ENCODE peak calls at places on chromosomes 5 and 9, in seven cellular contexts. W, V, L, K, G, J and B are unnamed samples.

GRCh38 chr5:2756211-2756746 is 4.8 kb upstream of the IRX2 start:
- DNase-seq in W (no peak), V (peak; percentile 79), L (peak; percentile 42), K (peak; percentile 43), G (no peak), J (peak; percentile 9), B (no peak)

GRCh38 chr9:124868511-124869465 is 6.9 kb downstream of the ARPC5L start:
- DNase-seq in W (peak; percentile 90), V (peak; percentile 84), L (peak; percentile 98), K (peak; percentile 90), G (peak; percentile 83), J (peak; percentile 71), B (peak; percentile 95)

GRCh38 chr9:90801175-90801506 is 478 bp upstream of the SYK start:
- DNase-seq in W (no peak), V (no peak), L (no peak), K (no peak), G (no peak), J (no peak), B (no peak)

GRCh38 chr9:112719696-112720095 is 1.8 kb upstream of the INIP start:
- DNase-seq in W (no peak), V (no peak), L (no peak), K (no peak), G (no peak), J (peak; percentile 10), B (no peak)

GRCh38 chr9:727767-728166 is 113.7 kb upstream of the DMRT1 start:
- DNase-seq in W (no peak), V (no peak), L (no peak), K (no peak), G (no peak), J (no peak), B (no peak)

GRCh38 chr5:176716320-176716719 is 69.0 kb downstream of the TSPAN17 start:
- DNase-seq in W (no peak), V (no peak), L (peak; percentile 82), K (no peak), G (no peak), J (peak; percentile 77), B (no peak)

GRCh38 chr5:13987843-13988464 is 43.5 kb upstream of the DNAH5 start:
- DNase-seq in W (peak; percentile 42), V (peak; percentile 56), L (peak; percentile 78), K (peak; percentile 66), G (no peak), J (peak; percentile 81), B (peak; percentile 66)

GRCh38 chr5:92841604-92842155 is 739.3 kb downstream of the NR2F1-AS1 start:
- DNase-seq in W (no peak), V (no peak), L (no peak), K (no peak), G (no peak), J (no peak), B (no peak)

GRCh38 chr5:148828461-148829247 is 2.2 kb downstream of the ADRB2 start:
- DNase-seq in W (no peak), V (no peak), L (peak; percentile 68), K (no peak), G (no peak), J (peak; percentile 38), B (no peak)

GRCh38 chr9:78306222-78307076 is 9.5 kb downstream of the PSAT1 start:
- DNase-seq in W (no peak), V (no peak), L (no peak), K (no peak), G (no peak), J (no peak), B (no peak)

GRCh38 chr5:134610715-134611114 is 21.9 kb downstream of the SAR1B start:
- DNase-seq in W (no peak), V (no peak), L (no peak), K (no peak), G (no peak), J (no peak), B (no peak)

DNA sequence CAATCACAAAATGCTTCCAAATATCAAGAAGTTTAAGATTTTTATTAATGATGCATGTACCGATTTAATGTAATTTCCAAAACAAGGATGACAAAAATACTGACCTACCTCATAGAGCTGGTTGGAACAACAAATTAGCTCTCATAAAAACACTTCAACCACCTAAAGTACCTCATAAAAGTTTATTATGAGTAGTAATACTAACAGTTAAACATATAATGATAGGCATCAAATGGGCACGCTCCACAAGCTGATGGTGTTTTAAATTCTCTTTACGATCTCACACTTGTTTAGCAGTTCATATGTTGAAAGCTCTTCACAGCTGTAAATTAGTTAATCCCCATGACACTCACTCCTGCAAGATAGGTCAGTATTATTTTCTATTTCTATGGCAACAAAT is 150.0 kb upstream of the KIF2A start:
- DNase-seq in W (no peak), V (no peak), L (no peak), K (no peak), G (no peak), J (no peak), B (no peak)
- TF ChIP-seq CTCF in W (no peak), V (no peak), L (no peak), K (no peak), G (no peak), J (no peak), B (no peak)

GRCh38 chr9:36174271-36174670 is 5.1 kb downstream of the CCIN start:
- DNase-seq in W (no peak), V (no peak), L (no peak), K (no peak), G (no peak), J (no peak), B (no peak)
- TF ChIP-seq CTCF in W (no peak), V (no peak), L (no peak), K (no peak), G (no peak), J (no peak), B (no peak)

DNA sequence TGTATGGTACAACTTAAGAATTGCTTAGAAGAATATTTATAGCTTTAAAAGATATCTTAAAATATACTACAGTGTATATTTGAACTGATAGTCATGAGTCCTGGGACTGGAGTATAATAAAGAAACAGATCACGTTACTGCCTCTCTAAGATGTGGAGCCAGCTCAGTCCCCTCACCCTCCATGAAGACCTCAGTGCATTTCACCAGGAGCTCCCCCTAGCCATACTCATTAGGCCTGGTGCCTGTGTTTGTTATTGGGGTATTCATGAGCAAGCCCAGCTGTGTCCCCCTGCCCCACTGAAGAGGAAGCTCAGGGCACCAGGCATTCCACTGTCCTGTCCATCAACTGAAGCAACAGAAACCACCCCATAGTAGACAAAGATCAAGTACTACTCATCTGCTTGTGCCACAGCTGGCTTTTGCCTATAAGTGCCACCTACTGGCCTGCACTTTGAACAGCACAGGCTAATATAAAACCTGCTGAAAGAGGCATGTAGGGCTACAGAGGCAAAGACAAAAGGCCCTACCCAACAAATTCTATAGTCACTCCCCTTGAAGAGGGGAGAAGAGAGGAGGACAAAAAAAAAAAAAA is 850.2 kb upstream of the NUDT12 start:
- DNase-seq in W (peak; percentile 17), V (peak; percentile 43), L (peak; percentile 10), K (peak; percentile 44), G (no peak), J (peak; percentile 17), B (peak; percentile 9)
- TF ChIP-seq CTCF in W (peak; percentile 35), V (peak; percentile 26), L (peak; percentile 40), K (peak; percentile 59), G (no peak), J (peak; percentile 28), B (peak; percentile 55)

GRCh38 chr5:151048526-151048925 is 28.1 kb downstream of the GPX3 start:
- DNase-seq in W (no peak), V (peak; percentile 32), L (no peak), K (no peak), G (no peak), J (no peak), B (no peak)
- TF ChIP-seq CTCF in W (no peak), V (no peak), L (peak; percentile 16), K (no peak), G (no peak), J (peak; percentile 34), B (no peak)

GRCh38 chr9:24051587-24051986 is 225.5 kb upstream of the ELAVL2 start:
- DNase-seq in W (no peak), V (no peak), L (no peak), K (no peak), G (no peak), J (no peak), B (no peak)
- TF ChIP-seq CTCF in W (no peak), V (no peak), L (no peak), K (no peak), G (no peak), J (no peak), B (no peak)

GRCh38 chr5:171310816-171311697 is 2.0 kb downstream of the TLX3 start:
- DNase-seq in W (no peak), V (peak; percentile 65), L (peak; percentile 55), K (peak; percentile 36), G (no peak), J (peak; percentile 39), B (peak; percentile 63)

GRCh38 chr5:171309276-171309525 is 153 bp downstream of the TLX3 start:
- DNase-seq in W (no peak), V (no peak), L (no peak), K (no peak), G (no peak), J (no peak), B (no peak)

GRCh38 chr5:171308453-171309275 is at the start of gene TLX3:
- DNase-seq in W (no peak), V (peak; percentile 70), L (peak; percentile 75), K (no peak), G (no peak), J (peak; percentile 23), B (no peak)

GRCh38 chr5:171310334-171310815 is 1.3 kb downstream of the TLX3 start:
- DNase-seq in W (no peak), V (no peak), L (no peak), K (no peak), G (no peak), J (no peak), B (no peak)

DNA sequence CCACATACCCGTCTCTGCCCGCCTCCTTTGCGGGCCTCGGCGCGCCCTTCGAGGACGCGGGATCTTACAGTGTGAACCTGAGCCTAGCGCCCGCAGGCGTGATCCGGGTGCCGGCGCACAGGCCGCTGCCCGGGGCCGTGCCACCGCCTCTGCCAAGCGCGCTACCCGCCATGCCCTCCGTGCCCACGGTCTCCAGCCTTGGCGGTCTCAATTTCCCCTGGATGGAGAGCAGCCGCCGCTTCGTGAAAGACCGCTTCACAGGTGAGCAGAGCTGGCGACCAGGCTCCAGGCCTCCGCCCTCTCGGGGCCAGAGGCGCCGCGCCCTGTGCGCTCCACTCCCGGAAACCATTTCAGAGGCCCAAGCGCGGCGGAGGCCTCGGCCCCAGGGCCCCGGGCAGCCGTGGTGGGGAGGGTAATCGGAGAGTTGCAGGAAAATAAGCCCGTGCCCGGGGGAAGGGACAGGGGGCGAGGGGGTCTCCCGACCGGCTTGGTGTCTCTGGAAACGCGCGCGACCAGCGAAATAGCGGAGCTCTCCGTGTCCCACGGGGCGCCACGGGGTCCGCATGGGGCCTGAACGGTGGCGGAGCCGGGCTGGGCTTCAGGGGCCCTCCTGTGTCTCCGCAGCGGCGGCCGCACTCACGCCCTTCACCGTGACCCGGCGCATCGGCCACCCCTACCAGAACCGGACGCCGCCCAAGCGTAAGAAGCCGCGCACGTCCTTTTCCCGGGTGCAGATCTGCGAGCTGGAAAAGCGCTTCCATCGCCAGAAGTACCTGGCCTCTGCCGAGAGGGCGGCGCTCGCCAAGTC is 682 bp downstream of the TLX3 start:
- DNase-seq in W (peak; percentile 43), V (peak; percentile 80), L (peak; percentile 41), K (peak; percentile 42), G (no peak), J (no peak), B (no peak)
- TF ChIP-seq CTCF in W (peak; percentile 33), V (peak; percentile 66), L (no peak), K (peak; percentile 66), G (no peak), J (peak; percentile 13), B (no peak)

GRCh38 chr5:4862500-4862899 is 277.6 kb upstream of the ADAMTS16 start:
- DNase-seq in W (no peak), V (no peak), L (peak; percentile 36), K (no peak), G (no peak), J (peak; percentile 41), B (no peak)
- TF ChIP-seq CTCF in W (peak; percentile 26), V (peak; percentile 41), L (peak; percentile 78), K (peak; percentile 52), G (no peak), J (peak; percentile 57), B (peak; percentile 37)